ENCODE peak calls at places on chromosomes 2 and 18, in eight cellular contexts. R, W, Z, T, A, K, G and M are unnamed samples.

GRCh38 chr2:38441346-38441745 is 64.3 kb upstream of the ATL2 start:
- DNase-seq in R (no peak), W (no peak), Z (no peak), T (no peak), A (no peak), K (no peak), G (no peak), M (no peak)

GRCh38 chr18:44786697-44787096 is 106.0 kb downstream of the SETBP1 start:
- DNase-seq in R (no peak), W (no peak), Z (no peak), T (no peak), A (no peak), K (no peak), G (no peak), M (peak; percentile 57)

GRCh38 chr2:38485734-38486133 is 108.7 kb upstream of the ATL2 start:
- DNase-seq in R (no peak), W (no peak), Z (no peak), T (no peak), A (no peak), K (no peak), G (no peak), M (peak; percentile 63)

GRCh38 chr2:1593371-1594205 is 150.7 kb downstream of the PXDN start:
- DNase-seq in R (peak; percentile 92), W (peak; percentile 52), Z (no peak), T (peak; percentile 77), A (peak; percentile 89), K (no peak), G (peak; percentile 97), M (no peak)

GRCh38 chr2:121694398-121695178 is 42.1 kb downstream of the NIFK start:
- DNase-seq in R (peak; percentile 85), W (no peak), Z (no peak), T (no peak), A (peak; percentile 69), K (no peak), G (peak; percentile 86), M (no peak)

GRCh38 chr2:162153608-162154224 is 1.7 kb upstream of the GCG start:
- DNase-seq in R (peak; percentile 20), W (peak; percentile 60), Z (peak; percentile 68), T (peak; percentile 64), A (peak; percentile 49), K (peak; percentile 48), G (peak; percentile 36), M (peak; percentile 50)

GRCh38 chr2:225889452-225889851 is 489.9 kb downstream of the NYAP2 start:
- DNase-seq in R (peak; percentile 70), W (peak; percentile 68), Z (peak; percentile 9), T (peak; percentile 79), A (peak; percentile 94), K (peak; percentile 5), G (peak; percentile 82), M (peak; percentile 10)

GRCh38 chr2:26652361-26653041 is 11.3 kb upstream of the CIB4 start:
- DNase-seq in R (no peak), W (no peak), Z (no peak), T (peak; percentile 88), A (peak; percentile 12), K (no peak), G (no peak), M (no peak)

GRCh38 chr2:156340818-156341481 is 8.4 kb upstream of the NR4A2 start:
- DNase-seq in R (no peak), W (no peak), Z (no peak), T (no peak), A (peak; percentile 55), K (peak; percentile 22), G (no peak), M (no peak)

GRCh38 chr18:68909579-68909978 is 111.7 kb downstream of the CCDC102B start:
- DNase-seq in R (no peak), W (no peak), Z (no peak), T (no peak), A (no peak), K (no peak), G (no peak), M (no peak)

GRCh38 chr2:47269316-47270232 is 114.5 kb upstream of the STPG4 start:
- DNase-seq in R (peak; percentile 51), W (peak; percentile 93), Z (no peak), T (peak; percentile 89), A (peak; percentile 99), K (no peak), G (peak; percentile 99), M (no peak)

GRCh38 chr18:31687529-31687928 is 3.1 kb upstream of the B4GALT6 start:
- DNase-seq in R (no peak), W (no peak), Z (no peak), T (no peak), A (no peak), K (no peak), G (no peak), M (no peak)

GRCh38 chr2:109545828-109546713 is 67.7 kb downstream of the SEPTIN10 start:
- DNase-seq in R (peak; percentile 41), W (peak; percentile 58), Z (peak; percentile 75), T (peak; percentile 77), A (peak; percentile 60), K (peak; percentile 74), G (peak; percentile 34), M (peak; percentile 49)

GRCh38 chr2:99879481-99879880 is 262.9 kb downstream of the AFF3 start:
- DNase-seq in R (no peak), W (no peak), Z (no peak), T (peak; percentile 11), A (peak; percentile 36), K (no peak), G (peak; percentile 52), M (no peak)

GRCh38 chr18:37486848-37487247 is 78.8 kb downstream of the CELF4 start:
- DNase-seq in R (no peak), W (no peak), Z (no peak), T (no peak), A (no peak), K (no peak), G (no peak), M (no peak)

GRCh38 chr2:69597105-69597504 is 46.4 kb downstream of the AAK1 start:
- DNase-seq in R (no peak), W (no peak), Z (no peak), T (no peak), A (no peak), K (no peak), G (no peak), M (no peak)

GRCh38 chr2:20454036-20454981 is 7.4 kb downstream of the RHOB start:
- DNase-seq in R (no peak), W (no peak), Z (no peak), T (no peak), A (no peak), K (no peak), G (no peak), M (no peak)

GRCh38 chr2:11716689-11717321 is 29.6 kb upstream of the LPIN1 start:
- DNase-seq in R (no peak), W (no peak), Z (no peak), T (peak; percentile 87), A (peak; percentile 26), K (no peak), G (no peak), M (no peak)

DNA sequence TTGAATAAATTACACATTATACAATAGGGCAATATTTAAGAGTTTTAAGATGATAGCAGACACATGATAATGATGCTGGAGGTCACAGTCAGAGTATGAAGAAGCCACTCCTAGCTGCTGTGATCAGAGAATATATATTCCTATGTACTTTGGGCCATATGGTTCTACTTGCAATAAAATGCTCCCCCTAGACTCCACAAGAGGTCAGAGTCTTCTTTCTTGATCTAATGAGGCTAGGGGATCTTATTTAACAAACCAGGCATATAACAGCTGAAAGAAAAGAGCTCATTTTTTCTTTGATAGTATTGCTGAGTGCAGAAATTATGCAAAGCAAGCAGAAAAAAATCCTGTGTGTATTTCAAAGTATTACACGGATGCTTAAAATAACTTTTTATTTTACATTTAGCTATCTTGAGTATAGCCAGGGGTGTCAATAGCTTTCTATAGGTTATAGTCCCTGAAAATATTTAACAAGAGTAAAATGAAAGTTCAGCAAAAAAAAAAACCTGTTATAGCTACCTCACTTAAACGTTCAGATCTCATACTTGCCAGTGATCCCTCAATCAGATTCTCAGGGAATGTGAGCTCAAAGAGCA is 748.7 kb upstream of the CHAC2 start:
- DNase-seq in R (no peak), W (peak; percentile 9), Z (no peak), T (peak; percentile 9), A (peak; percentile 34), K (no peak), G (no peak), M (no peak)
- TF ChIP-seq CTCF in R (peak; percentile 35), W (no peak), Z (no peak), T (peak; percentile 16), A (peak; percentile 30), K (peak; percentile 38), G (peak; percentile 31), M (no peak)

DNA sequence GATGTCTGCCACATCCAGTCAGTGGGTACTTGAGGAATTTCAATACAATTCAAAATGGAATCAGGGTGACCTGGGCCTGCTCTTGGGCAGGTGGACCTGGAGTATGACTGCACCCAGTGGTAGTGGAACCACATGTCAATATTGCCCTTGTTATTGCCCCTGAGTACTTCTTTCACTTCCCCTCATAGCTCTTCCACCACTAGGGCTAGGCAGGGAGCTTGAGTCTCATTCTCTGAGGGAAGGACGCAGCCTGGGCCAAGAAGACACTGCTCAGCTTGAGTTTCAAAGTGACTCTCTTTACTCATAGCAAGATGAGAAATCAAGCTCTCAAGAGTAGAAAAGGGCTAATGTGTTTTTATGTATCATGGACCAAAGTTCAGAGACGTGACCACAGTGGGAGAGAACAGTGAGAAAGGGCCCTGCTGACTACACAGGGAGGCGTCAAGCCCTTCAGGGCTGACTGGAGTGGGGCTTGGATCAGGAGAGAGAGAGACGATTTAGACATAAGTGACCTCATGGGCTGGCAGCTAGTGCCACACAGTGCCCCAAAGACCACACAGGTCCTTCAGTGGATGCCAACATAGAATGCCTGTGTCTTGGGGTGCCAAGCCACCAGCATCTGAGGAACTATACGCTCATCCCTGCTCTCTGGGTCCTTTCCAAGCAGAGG is 12.8 kb downstream of the PTMA start:
- DNase-seq in R (no peak), W (no peak), Z (no peak), T (no peak), A (no peak), K (no peak), G (no peak), M (peak; percentile 61)
- TF ChIP-seq CTCF in R (no peak), W (no peak), Z (no peak), T (no peak), A (no peak), K (no peak), G (no peak), M (no peak)

GRCh38 chr2:173400760-173401159 is 46.1 kb downstream of the CDCA7 start:
- DNase-seq in R (no peak), W (no peak), Z (peak; percentile 42), T (no peak), A (no peak), K (no peak), G (no peak), M (no peak)
- TF ChIP-seq CTCF in R (peak; percentile 23), W (no peak), Z (peak; percentile 43), T (peak; percentile 22), A (no peak), K (peak; percentile 42), G (peak; percentile 21), M (no peak)

GRCh38 chr2:232658217-232658785 is 24.9 kb downstream of the EFHD1 start:
- DNase-seq in R (no peak), W (no peak), Z (no peak), T (peak; percentile 46), A (no peak), K (no peak), G (no peak), M (no peak)
- TF ChIP-seq CTCF in R (no peak), W (no peak), Z (no peak), T (peak; percentile 31), A (no peak), K (no peak), G (peak; percentile 13), M (peak; percentile 8)

GRCh38 chr2:8000861-8001260 is 681.0 kb upstream of the ID2 start:
- DNase-seq in R (no peak), W (no peak), Z (no peak), T (peak; percentile 7), A (peak; percentile 6), K (no peak), G (no peak), M (no peak)
- TF ChIP-seq CTCF in R (peak; percentile 26), W (no peak), Z (no peak), T (peak; percentile 25), A (peak; percentile 18), K (peak; percentile 23), G (peak; percentile 24), M (no peak)